ENCODE peak calls at places on chromosomes 4 and X, in nine cellular contexts. K is adrenal gland, B is right atrium auricular region, Z is psoas muscle, M is cardiac fibroblast, G is endothelial cell, P is breast epithelium, W is osteoblast, L is GM13976. J is an unnamed sample.

GRCh38 chr4:151169223-151169622 is 69.8 kb downstream of the RPS3A start:
- DNase-seq in K (peak; percentile 21), B (peak; percentile 79), Z (peak; percentile 66), M (peak; percentile 95), G (no peak), P (no peak), W (peak; percentile 82), L (no peak), J (no peak)

GRCh38 chrX:39642071-39642470 is 455.7 kb downstream of the BCOR start:
- DNase-seq in K (no peak), B (no peak), Z (no peak), M (no peak), G (no peak), P (no peak), W (no peak), L (no peak), J (no peak)

GRCh38 chr4:102437111-102437510 is 64.0 kb upstream of the NFKB1 start:
- DNase-seq in K (no peak), B (no peak), Z (no peak), M (no peak), G (no peak), P (no peak), W (no peak), L (no peak), J (no peak)

GRCh38 chr4:5750052-5750950 is 39.3 kb downstream of the EVC start:
- DNase-seq in K (no peak), B (no peak), Z (no peak), M (peak; percentile 89), G (no peak), P (no peak), W (peak; percentile 94), L (peak; percentile 11), J (no peak)

GRCh38 chr4:6732441-6733357 is 16.7 kb downstream of the BLOC1S4 start:
- DNase-seq in K (peak; percentile 78), B (peak; percentile 86), Z (peak; percentile 82), M (peak; percentile 91), G (no peak), P (no peak), W (peak; percentile 98), L (no peak), J (no peak)

GRCh38 chrX:115957862-115958490 is 212.6 kb upstream of the AGTR2 start:
- DNase-seq in K (no peak), B (no peak), Z (no peak), M (no peak), G (no peak), P (no peak), W (no peak), L (peak; percentile 8), J (no peak)

GRCh38 chr4:26076000-26076587 is 162.1 kb downstream of the SMIM20 start:
- DNase-seq in K (no peak), B (no peak), Z (no peak), M (peak; percentile 84), G (no peak), P (no peak), W (no peak), L (peak; percentile 43), J (no peak)

GRCh38 chrX:122565952-122566351 is 618.1 kb upstream of the GRIA3 start:
- DNase-seq in K (no peak), B (no peak), Z (no peak), M (peak; percentile 95), G (no peak), P (no peak), W (peak; percentile 89), L (no peak), J (no peak)

GRCh38 chr4:40254961-40255721 is 58.3 kb downstream of the RHOH start:
- DNase-seq in K (no peak), B (no peak), Z (no peak), M (peak; percentile 64), G (no peak), P (no peak), W (peak; percentile 54), L (no peak), J (no peak)

GRCh38 chr4:128951316-128951715 is 141.8 kb downstream of the JADE1 start:
- DNase-seq in K (no peak), B (no peak), Z (no peak), M (peak; percentile 40), G (no peak), P (no peak), W (no peak), L (no peak), J (no peak)

GRCh38 chr4:177680308-177680707 is 238.1 kb upstream of the AGA start:
- DNase-seq in K (no peak), B (no peak), Z (no peak), M (no peak), G (no peak), P (no peak), W (no peak), L (no peak), J (no peak)

GRCh38 chr4:8503801-8504200 is 63.2 kb downstream of the TRMT44 start:
- DNase-seq in K (no peak), B (no peak), Z (no peak), M (no peak), G (no peak), P (peak; percentile 66), W (no peak), L (no peak), J (no peak)

GRCh38 chr4:53281438-53281837 is 84.4 kb downstream of the SCFD2 start:
- DNase-seq in K (no peak), B (no peak), Z (no peak), M (peak; percentile 21), G (no peak), P (no peak), W (no peak), L (no peak), J (no peak)

GRCh38 chr4:1478766-1479355 is 72.6 kb upstream of the NKX1-1 start:
- DNase-seq in K (no peak), B (no peak), Z (no peak), M (no peak), G (no peak), P (no peak), W (peak; percentile 32), L (no peak), J (no peak)

GRCh38 chr4:2257361-2258001 is 4.4 kb downstream of the MXD4 start:
- DNase-seq in K (peak; percentile 23), B (peak; percentile 57), Z (peak; percentile 13), M (no peak), G (peak; percentile 2), P (no peak), W (peak; percentile 61), L (no peak), J (no peak)

GRCh38 chr4:26048378-26048882 is 134.4 kb downstream of the SMIM20 start:
- DNase-seq in K (no peak), B (peak; percentile 81), Z (peak; percentile 66), M (peak; percentile 91), G (no peak), P (no peak), W (peak; percentile 84), L (no peak), J (no peak)

GRCh38 chrX:41970419-41970818 is 47.1 kb upstream of the CASK start:
- DNase-seq in K (no peak), B (no peak), Z (no peak), M (no peak), G (no peak), P (no peak), W (peak; percentile 46), L (no peak), J (no peak)

GRCh38 chr4:7295917-7296660 is 103.8 kb downstream of the SORCS2 start:
- DNase-seq in K (no peak), B (no peak), Z (peak; percentile 45), M (peak; percentile 31), G (peak; percentile 40), P (no peak), W (peak; percentile 95), L (peak; percentile 74), J (peak; percentile 68)

GRCh38 chr4:16967722-16968121 is 69.3 kb upstream of the LDB2 start:
- DNase-seq in K (no peak), B (peak; percentile 61), Z (peak; percentile 34), M (no peak), G (no peak), P (no peak), W (peak; percentile 53), L (no peak), J (no peak)

GRCh38 chr4:104559502-104559901 is 64.8 kb upstream of the CXXC4 start:
- DNase-seq in K (no peak), B (no peak), Z (no peak), M (no peak), G (no peak), P (no peak), W (no peak), L (no peak), J (no peak)

GRCh38 chr4:158496030-158496741 is 25.5 kb upstream of the RXFP1 start:
- DNase-seq in K (peak; percentile 20), B (no peak), Z (peak; percentile 7), M (peak; percentile 40), G (peak; percentile 77), P (no peak), W (no peak), L (peak; percentile 45), J (no peak)
- TF ChIP-seq CTCF in K (peak; percentile 45), B (no peak), Z (peak; percentile 41), M (peak; percentile 60), G (peak; percentile 75), P (no peak), W (peak; percentile 51), L (peak; percentile 51), J (peak; percentile 57)

DNA sequence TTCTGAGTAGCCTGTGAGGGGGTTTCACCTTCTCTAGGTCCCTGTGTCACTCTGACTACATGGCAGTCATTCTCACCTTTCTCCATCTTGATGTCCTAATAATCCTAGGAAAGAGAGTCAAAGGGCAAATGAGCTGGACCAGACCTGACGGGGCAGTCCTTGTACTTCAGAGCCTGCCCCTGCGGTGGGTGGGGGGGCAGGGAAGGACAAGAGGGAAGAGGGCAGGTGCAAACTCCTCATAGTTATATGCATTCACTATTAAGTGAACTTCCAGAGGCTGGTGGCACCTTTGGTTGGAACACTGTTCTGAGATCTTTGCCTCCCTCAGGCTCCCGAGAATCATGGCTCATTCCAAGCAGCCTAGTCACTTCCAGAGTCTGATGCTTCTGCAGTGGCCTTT is at the start of gene AWAT1:
- DNase-seq in K (no peak), B (no peak), Z (no peak), M (no peak), G (no peak), P (no peak), W (no peak), L (no peak), J (no peak)
- TF ChIP-seq CTCF in K (no peak), B (no peak), Z (no peak), M (no peak), G (no peak), P (no peak), W (no peak), L (no peak), J (no peak)

GRCh38 chr4:20538922-20539321 is 161.3 kb upstream of the PACRGL start:
- DNase-seq in K (no peak), B (no peak), Z (no peak), M (no peak), G (no peak), P (no peak), W (no peak), L (no peak), J (no peak)

GRCh38 chr4:20543131-20543530 is 157.1 kb upstream of the PACRGL start:
- DNase-seq in K (no peak), B (no peak), Z (no peak), M (no peak), G (no peak), P (no peak), W (no peak), L (no peak), J (no peak)

GRCh38 chr4:20544645-20545044 is 155.6 kb upstream of the PACRGL start:
- DNase-seq in K (no peak), B (no peak), Z (no peak), M (peak; percentile 70), G (no peak), P (no peak), W (no peak), L (no peak), J (no peak)
- TF ChIP-seq CTCF in K (peak; percentile 60), B (no peak), Z (peak; percentile 45), M (peak; percentile 51), G (peak; percentile 66), P (peak; percentile 39), W (peak; percentile 61), L (no peak), J (peak; percentile 86)

GRCh38 chr4:113293673-113294072 is 244.2 kb downstream of the ANK2 start:
- DNase-seq in K (no peak), B (no peak), Z (no peak), M (no peak), G (no peak), P (no peak), W (no peak), L (no peak), J (no peak)
- TF ChIP-seq CTCF in K (no peak), B (no peak), Z (no peak), M (peak; percentile 29), G (no peak), P (no peak), W (peak; percentile 43), L (no peak), J (peak; percentile 39)

J was measured in chondrocyte.